ENCODE peak calls at places on chromosomes 16 and 17, in five cellular contexts. J, Q, O, R and T are unnamed samples.

GRCh38 chr17:228223-228615 is 46.8 kb upstream of the DOC2B start:
- DNase-seq in Q (no peak), R (no peak), J (no peak), O (no peak), T (no peak)

GRCh38 chr16:27195068-27195741 is 8.1 kb upstream of the KDM8 start:
- DNase-seq in Q (no peak), J (peak), R (no peak), O (no peak), T (no peak)

GRCh38 chr17:50304781-50305404 is 30.6 kb downstream of the TMEM92 start:
- DNase-seq in J (no peak), O (peak), R (no peak), Q (no peak), T (peak)

GRCh38 chr16:77696149-77696548 is 26.2 kb upstream of the NUDT7 start:
- DNase-seq in R (no peak), Q (peak), O (no peak), J (no peak), T (peak)

GRCh38 chr16:1188781-1189189 is 35.9 kb downstream of the CACNA1H start:
- DNase-seq in O (peak), J (peak), R (peak), Q (peak), T (peak)

GRCh38 chr17:29145289-29146058 is 34.7 kb downstream of the MYO18A start:
- DNase-seq in Q (peak), O (peak), R (peak), J (peak), T (peak)

GRCh38 chr17:17141860-17142552 is 64.1 kb downstream of the PLD6 start:
- DNase-seq in J (peak), Q (peak), R (no peak), O (peak), T (peak)

GRCh38 chr17:37406635-37407455 is at the start of the genes ACACA and TADA2A:
- DNase-seq in R (peak), Q (peak), O (peak), J (peak), T (peak)

GRCh38 chr17:59073972-59074371 is 32.7 kb downstream of the TRIM37 start:
- DNase-seq in R (no peak), Q (no peak), O (no peak), J (no peak), T (no peak)

GRCh38 chr17:7437369-7437863 is 1.9 kb upstream of the FGF11 start:
- DNase-seq in J (no peak), R (no peak), O (no peak), Q (no peak), T (no peak)

GRCh38 chr17:41492771-41493170 is 3.1 kb upstream of the KRT36 start:
- DNase-seq in J (no peak), O (no peak), R (no peak), Q (peak), T (no peak)

GRCh38 chr16:76932541-76933211 is 258.3 kb upstream of the MON1B start:
- DNase-seq in Q (no peak), O (peak), R (no peak), J (peak), T (no peak)

GRCh38 chr17:42094375-42095069 is 3.8 kb downstream of the ZNF385C start:
- DNase-seq in J (no peak), R (no peak), Q (no peak), O (no peak), T (no peak)

GRCh38 chr16:82524939-82525338 is 101.8 kb upstream of the CDH13 start:
- DNase-seq in O (no peak), R (no peak), Q (no peak), J (no peak), T (no peak)

GRCh38 chr16:50841081-50841886 is 99.4 kb downstream of the CYLD start:
- DNase-seq in R (no peak), J (no peak), O (peak), Q (no peak), T (peak)

GRCh38 chr16:61214780-61215179 is 821.5 kb downstream of the CDH8 start:
- DNase-seq in Q (no peak), R (no peak), O (no peak), J (no peak), T (no peak)

GRCh38 chr16:31253642-31254045 is 6.1 kb upstream of the ITGAM start:
- DNase-seq in J (no peak), R (no peak), O (no peak), Q (peak), T (no peak)

GRCh38 chr17:35341465-35341992 is 31.9 kb downstream of the SLFN11 start:
- DNase-seq in Q (no peak), R (no peak), O (no peak), J (no peak), T (no peak)

GRCh38 chr17:72056155-72056554 is 64.7 kb upstream of the SOX9 start:
- DNase-seq in R (no peak), Q (no peak), O (no peak), J (peak), T (no peak)

GRCh38 chr16:27906883-27907282 is 156.6 kb downstream of the GSG1L start:
- DNase-seq in J (no peak), Q (no peak), O (no peak), R (no peak), T (no peak)

GRCh38 chr16:84048306-84048705 is 5.7 kb upstream of the SLC38A8 start:
- DNase-seq in Q (peak), R (peak), O (no peak), J (no peak), T (peak)

GRCh38 chr17:42312285-42313130 is 24.2 kb downstream of the STAT5A start:
- DNase-seq in J (peak), O (peak), Q (peak), R (no peak), T (peak)

GRCh38 chr17:65035191-65035590 is 21.3 kb downstream of the GNA13 start:
- DNase-seq in Q (no peak), O (no peak), R (no peak), J (no peak), T (no peak)

GRCh38 chr16:50744911-50745310 is 3.0 kb downstream of the CYLD start:
- DNase-seq in J (peak), O (peak), R (peak), Q (no peak), T (no peak)

GRCh38 chr17:12727881-12728280 is 61.4 kb upstream of the ARHGAP44 start:
- DNase-seq in J (no peak), Q (no peak), R (no peak), O (no peak), T (no peak)

GRCh38 chr17:41178341-41178740 is 320 bp upstream of the KRTAP4-2 start:
- DNase-seq in J (peak), O (peak), Q (no peak), R (peak), T (no peak)

GRCh38 chr16:58628845-58629680 is 563 bp downstream of the CNOT1 start:
- DNase-seq in O (peak), R (peak), Q (peak), J (peak), T (peak)

GRCh38 chr16:68231384-68232136 is 4.4 kb downstream of the ESRP2 start:
- DNase-seq in R (no peak), O (no peak), J (no peak), Q (no peak), T (no peak)

GRCh38 chr17:74892013-74892841 is 1.2 kb downstream of the FADS6 start:
- DNase-seq in J (no peak), O (no peak), Q (no peak), R (no peak), T (no peak)
- TF ChIP-seq EZH2 in J (no peak), O (no peak), Q (no peak), R (no peak), T (no peak)

DNA sequence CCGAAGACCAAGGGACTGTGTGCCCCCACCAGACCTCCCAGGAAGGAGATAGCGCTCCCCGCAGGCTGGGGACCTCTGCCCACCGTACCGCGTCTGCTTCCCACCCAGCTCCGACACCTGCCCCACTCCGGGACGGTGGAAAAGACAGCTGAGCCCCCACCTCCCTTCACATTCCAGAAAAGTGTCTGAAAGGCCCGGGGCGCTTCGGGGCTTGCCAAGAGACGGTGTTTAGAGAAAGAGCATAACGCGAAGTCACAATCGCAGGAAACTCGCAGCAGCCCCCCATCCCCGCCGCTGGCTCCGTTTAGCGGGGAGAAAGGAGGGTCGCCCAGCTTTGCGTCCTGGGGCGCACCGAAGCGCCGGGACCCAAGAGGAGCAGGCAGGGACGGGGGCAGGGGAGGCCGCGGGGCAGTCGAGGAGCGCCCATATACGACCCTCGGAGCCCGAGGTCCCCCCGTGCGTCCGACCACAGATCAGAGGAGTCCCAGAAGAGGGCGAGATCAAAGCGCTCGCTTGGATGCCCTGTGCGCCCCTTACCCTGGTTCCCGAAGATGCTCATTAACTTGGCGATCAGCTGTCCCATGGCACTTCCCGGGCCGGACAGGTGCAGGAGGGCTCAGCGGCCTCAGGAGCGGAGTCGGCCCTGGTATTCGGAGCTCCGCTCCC is 650 bp downstream of the ARL5C start:
- DNase-seq in Q (no peak), O (peak), J (no peak), R (no peak), T (peak)
- TF ChIP-seq EZH2 in Q (peak), O (no peak), J (no peak), R (no peak), T (peak)

GRCh38 chr17:47852113-47852949 is 1.4 kb upstream of the SP6 start:
- DNase-seq in O (peak), R (no peak), Q (no peak), J (no peak), T (no peak)
- TF ChIP-seq EZH2 in O (peak), R (no peak), Q (peak), J (no peak), T (peak)

GRCh38 chr17:15918261-15918660 is 26.7 kb upstream of the ADORA2B start:
- DNase-seq in J (no peak), Q (no peak), R (peak), O (no peak), T (no peak)

GRCh38 chr17:15918661-15919259 is 26.2 kb upstream of the ADORA2B start:
- DNase-seq in R (peak), O (peak), J (no peak), Q (no peak), T (no peak)

GRCh38 chr17:15917021-15917438 is 27.9 kb upstream of the ADORA2B start:
- DNase-seq in Q (no peak), O (no peak), R (no peak), J (no peak), T (no peak)

GRCh38 chr17:15915996-15916395 is 28.9 kb upstream of the ADORA2B start:
- DNase-seq in J (no peak), O (no peak), R (no peak), Q (no peak), T (no peak)

DNA sequence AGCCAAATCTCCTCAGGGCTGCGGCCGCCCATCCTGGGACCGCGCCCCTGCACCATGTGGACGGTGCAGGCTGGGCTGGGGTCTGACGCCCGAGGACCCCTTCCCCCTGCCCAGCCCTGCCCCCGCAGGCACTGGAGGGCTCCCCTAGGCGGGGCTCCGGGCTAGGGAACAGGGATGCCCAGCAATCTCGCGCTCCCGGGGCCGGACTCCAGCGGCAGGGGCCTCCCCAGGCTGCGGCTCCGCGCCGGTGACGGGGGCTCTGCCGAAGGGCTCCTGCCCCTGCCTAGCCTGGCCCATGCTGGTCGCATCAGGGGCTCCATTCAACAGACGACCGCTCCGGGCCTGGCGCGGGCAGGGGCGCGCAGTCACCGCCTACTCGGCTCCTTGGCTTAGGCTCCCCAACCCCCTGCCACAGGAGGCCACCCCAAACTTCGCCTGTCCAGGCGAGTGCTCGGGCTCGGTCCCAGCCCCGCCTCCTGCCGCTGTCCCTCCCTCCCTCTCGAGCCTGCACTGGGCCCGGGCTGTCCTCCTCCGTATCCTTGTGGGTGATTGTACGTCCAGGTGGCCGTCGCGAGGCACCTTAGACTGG is 27.4 kb upstream of the ADORA2B start:
- DNase-seq in J (no peak), Q (no peak), R (no peak), O (peak), T (no peak)
- TF ChIP-seq EZH2 in J (no peak), Q (no peak), R (no peak), O (no peak), T (no peak)

GRCh38 chr16:86143666-86144065 is 244.7 kb downstream of the IRF8 start:
- DNase-seq in Q (no peak), R (no peak), J (no peak), O (no peak), T (no peak)
- TF ChIP-seq EZH2 in Q (no peak), R (no peak), J (no peak), O (no peak), T (no peak)